ENCODE peak calls at places on chromosome 9, in eight cellular contexts. L is kidney epithelial cell, M is spleen, Y is keratinocyte, U is Caco-2, T is Peyer's patch, N is neuronal stem cell, W is HCT116. O is an unnamed sample. For H3K36me3, the result is how much of the 10 kb centered on the place peaks cover.

GRCh38 chr9:121156263-121156731 is 45.4 kb downstream of the RAB14 start:
- DNase-seq in L (peak), M (no peak), Y (peak), U (no peak), T (no peak), N (no peak), W (no peak), O (no peak)

GRCh38 chr9:113720495-113720894 is 155.6 kb upstream of the ZNF618 start:
- DNase-seq in L (no peak), M (no peak), Y (no peak), U (no peak), T (no peak), N (no peak), W (no peak), O (no peak)

GRCh38 chr9:113918697-113919390 is 42.7 kb downstream of the ZNF618 start:
- DNase-seq in L (no peak), M (no peak), Y (no peak), U (no peak), T (no peak), N (no peak), W (no peak), O (no peak)

GRCh38 chr9:33431420-33431819 is 16.0 kb downstream of the AQP3 start:
- DNase-seq in L (no peak), M (no peak), Y (no peak), U (no peak), T (no peak), N (no peak), W (no peak), O (no peak)

GRCh38 chr9:127311239-127311741 is 46.7 kb downstream of the GARNL3 start:
- DNase-seq in L (no peak), M (no peak), Y (no peak), U (no peak), T (no peak), N (peak), W (peak), O (peak)

GRCh38 chr9:92714787-92715487 is 45.0 kb upstream of the IPPK start:
- DNase-seq in L (no peak), M (no peak), Y (peak), U (no peak), T (no peak), N (no peak), W (no peak), O (peak)

GRCh38 chr9:25048098-25048497 is 502.4 kb upstream of the IZUMO3 start:
- DNase-seq in L (no peak), M (no peak), Y (no peak), U (no peak), T (no peak), N (no peak), W (no peak), O (no peak)

GRCh38 chr9:120730661-120731514 is 16.6 kb upstream of the MEGF9 start:
- DNase-seq in L (peak), M (no peak), Y (peak), U (peak), T (no peak), N (peak), W (no peak), O (peak)

GRCh38 chr9:112065781-112066606 is 109.1 kb downstream of the SUSD1 start:
- DNase-seq in L (peak), M (no peak), Y (peak), U (peak), T (peak), N (no peak), W (peak), O (peak)

GRCh38 chr9:126301985-126302603 is 24.5 kb upstream of the MVB12B start:
- DNase-seq in L (no peak), M (no peak), Y (no peak), U (peak), T (no peak), N (peak), W (peak), O (peak)

GRCh38 chr9:81737871-81738507 is 48.6 kb upstream of the TLE1 start:
- DNase-seq in L (peak), M (no peak), Y (peak), U (no peak), T (no peak), N (no peak), W (peak), O (no peak)

GRCh38 chr9:447230-448025 is 232.8 kb downstream of the DOCK8 start:
- DNase-seq in L (peak), M (no peak), Y (peak), U (peak), T (no peak), N (no peak), W (peak), O (no peak)

GRCh38 chr9:115877852-115878450 is 275.6 kb upstream of the PAPPA start:
- DNase-seq in L (no peak), M (no peak), Y (no peak), U (no peak), T (no peak), N (no peak), W (no peak), O (no peak)

GRCh38 chr9:116155700-116156045 is 2.1 kb downstream of the PAPPA start:
- DNase-seq in L (no peak), M (no peak), Y (no peak), U (no peak), T (no peak), N (no peak), W (no peak), O (peak)

GRCh38 chr9:134980516-134980915 is 62.8 kb upstream of the FCN1 start:
- DNase-seq in L (no peak), M (no peak), Y (no peak), U (peak), T (peak), N (no peak), W (no peak), O (no peak)

GRCh38 chr9:133160742-133161541 is 2.8 kb downstream of the GBGT1 start:
- DNase-seq in L (no peak), M (peak), Y (no peak), U (peak), T (peak), N (no peak), W (peak), O (peak)

GRCh38 chr9:113775714-113776113 is 100.4 kb upstream of the ZNF618 start:
- DNase-seq in L (no peak), M (no peak), Y (no peak), U (no peak), T (no peak), N (no peak), W (no peak), O (no peak)

GRCh38 chr9:19181002-19181401 is 49.5 kb upstream of the DENND4C start:
- DNase-seq in L (no peak), M (no peak), Y (no peak), U (no peak), T (no peak), N (no peak), W (no peak), O (no peak)

GRCh38 chr9:72383978-72384709 is 19.1 kb upstream of the ZFAND5 start:
- DNase-seq in L (peak), M (no peak), Y (no peak), U (no peak), T (no peak), N (no peak), W (no peak), O (no peak)

GRCh38 chr9:114375386-114375785 is 12.4 kb downstream of the AKNA start:
- DNase-seq in L (no peak), M (no peak), Y (no peak), U (no peak), T (no peak), N (no peak), W (no peak), O (no peak)

GRCh38 chr9:21030389-21031035 is 928 bp downstream of the HACD4 start:
- DNase-seq in L (peak), M (no peak), Y (no peak), U (no peak), T (no peak), N (no peak), W (no peak), O (peak)

GRCh38 chr9:3760031-3760430 is 234.2 kb upstream of the RFX3 start:
- DNase-seq in L (no peak), M (no peak), Y (no peak), U (no peak), T (no peak), N (peak), W (no peak), O (no peak)

GRCh38 chr9:13143281-13143680 is 136.2 kb downstream of the MPDZ start:
- DNase-seq in L (no peak), M (no peak), Y (no peak), U (no peak), T (no peak), N (peak), W (no peak), O (no peak)

GRCh38 chr9:79902937-79903600 is 331.3 kb downstream of the TLE4 start:
- DNase-seq in L (no peak), M (no peak), Y (no peak), U (no peak), T (no peak), N (no peak), W (no peak), O (no peak)

GRCh38 chr9:107586493-107586892 is 96.9 kb upstream of the KLF4 start:
- DNase-seq in L (no peak), M (no peak), Y (no peak), U (no peak), T (no peak), N (no peak), W (no peak), O (no peak)

GRCh38 chr9:20551835-20552234 is 70.5 kb downstream of the MLLT3 start:
- DNase-seq in L (peak), M (no peak), Y (no peak), U (peak), T (no peak), N (no peak), W (no peak), O (no peak)

GRCh38 chr9:15889555-15889954 is 336.7 kb downstream of the CCDC171 start:
- DNase-seq in L (no peak), M (no peak), Y (no peak), U (no peak), T (no peak), N (no peak), W (no peak), O (no peak)

GRCh38 chr9:95991326-95991725 is 115.8 kb downstream of the ERCC6L2 start:
- DNase-seq in L (no peak), M (no peak), Y (no peak), U (no peak), T (no peak), N (no peak), W (no peak), O (no peak)

GRCh38 chr9:126989847-126990821 is 75.6 kb downstream of the RALGPS1 start:
- DNase-seq in L (no peak), M (no peak), Y (no peak), U (no peak), T (peak), N (no peak), W (no peak), O (peak)

GRCh38 chr9:13915131-13915530 is 398.8 kb downstream of the NFIB start:
- DNase-seq in L (no peak), M (no peak), Y (no peak), U (no peak), T (no peak), N (no peak), W (no peak), O (no peak)

GRCh38 chr9:78115073-78115472 is 83.5 kb upstream of the GNAQ start:
- DNase-seq in L (no peak), M (no peak), Y (no peak), U (no peak), T (no peak), N (no peak), W (no peak), O (peak)

GRCh38 chr9:77726289-77726688 is 78.2 kb upstream of the GNA14 start:
- DNase-seq in L (no peak), M (no peak), Y (no peak), U (no peak), T (no peak), N (no peak), W (no peak), O (no peak)

GRCh38 chr9:122354536-122355199 is 16.2 kb upstream of the PTGS1 start:
- DNase-seq in L (no peak), M (peak), Y (no peak), U (no peak), T (peak), N (no peak), W (no peak), O (no peak)

GRCh38 chr9:36151306-36152210 is 15.0 kb downstream of the GLIPR2 start:
- DNase-seq in L (no peak), M (peak), Y (no peak), U (no peak), T (no peak), N (no peak), W (no peak), O (no peak)

GRCh38 chr9:36149197-36149596 is 12.7 kb downstream of the GLIPR2 start:
- DNase-seq in L (no peak), M (no peak), Y (no peak), U (no peak), T (no peak), N (no peak), W (no peak), O (peak)

GRCh38 chr9:36152741-36153438 is 16.3 kb upstream of the CCIN start:
- DNase-seq in L (no peak), M (peak), Y (no peak), U (no peak), T (no peak), N (no peak), W (no peak), O (peak)

GRCh38 chr9:36148652-36149051 is 12.1 kb downstream of the GLIPR2 start:
- DNase-seq in L (peak), M (peak), Y (no peak), U (no peak), T (peak), N (no peak), W (no peak), O (no peak)

GRCh38 chr9:36150529-36151305 is 14.2 kb downstream of the GLIPR2 start:
- DNase-seq in L (no peak), M (no peak), Y (no peak), U (no peak), T (no peak), N (no peak), W (no peak), O (no peak)
- H3K4me3 ChIP-seq in L (no peak), M (no peak), Y (no peak), U (no peak), T (no peak), N (no peak), W (no peak), O (no peak)

GRCh38 chr9:37574996-37575395 is 1.2 kb downstream of the FBXO10 start:
- DNase-seq in L (no peak), M (no peak), Y (no peak), U (no peak), T (no peak), N (no peak), W (no peak), O (no peak)
- H3K36me3 ChIP-seq in L (under half), M (under half), Y (under half), U (under half), T (under half), N (under half), W (under half), O (under half)

GRCh38 chr9:27154923-27155322 is 45.9 kb downstream of the TEK start:
- DNase-seq in L (peak), M (no peak), Y (peak), U (no peak), T (no peak), N (no peak), W (no peak), O (no peak)
- H3K4me3 ChIP-seq in L (no peak), M (no peak), Y (no peak), U (no peak), T (no peak), N (no peak), W (no peak), O (no peak)

DNA sequence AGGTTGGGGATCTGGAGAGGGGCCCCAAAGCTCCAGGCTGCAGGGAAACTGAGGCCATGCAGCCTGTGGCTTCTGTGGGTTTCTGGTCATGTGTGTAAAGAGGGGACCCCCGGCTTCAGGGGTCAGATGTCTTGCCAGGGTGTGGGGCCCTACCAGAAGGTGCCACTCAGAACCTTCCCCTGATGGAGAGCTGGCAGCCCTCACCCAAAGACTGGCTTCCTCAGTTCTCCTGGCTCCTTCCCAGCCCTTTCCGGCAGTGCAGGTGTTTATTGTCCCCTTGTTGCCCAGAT is 11.6 kb upstream of the LAMC3 start:
- DNase-seq in L (no peak), M (no peak), Y (no peak), U (no peak), T (no peak), N (no peak), W (no peak), O (no peak)
- H3K36me3 ChIP-seq in L (under half), M (under half), Y (under half), U (under half), T (under half), N (under half), W (under half), O (under half)

GRCh38 chr9:137256362-137256761 is 1.2 kb downstream of the NELFB start:
- DNase-seq in L (no peak), M (no peak), Y (no peak), U (no peak), T (no peak), N (no peak), W (no peak), O (no peak)
- H3K4me3 ChIP-seq in L (peak), M (no peak), Y (peak), U (peak), T (peak), N (peak), W (peak), O (peak)

GRCh38 chr9:36141288-36141687 is 4.8 kb downstream of the GLIPR2 start:
- DNase-seq in L (no peak), M (peak), Y (no peak), U (no peak), T (no peak), N (no peak), W (no peak), O (peak)

GRCh38 chr9:36144322-36145206 is 8.0 kb downstream of the GLIPR2 start:
- DNase-seq in L (no peak), M (peak), Y (no peak), U (no peak), T (peak), N (no peak), W (no peak), O (no peak)

GRCh38 chr9:36143242-36143641 is 6.7 kb downstream of the GLIPR2 start:
- DNase-seq in L (no peak), M (no peak), Y (no peak), U (no peak), T (no peak), N (no peak), W (no peak), O (no peak)

GRCh38 chr9:36141761-36142160 is 5.2 kb downstream of the GLIPR2 start:
- DNase-seq in L (no peak), M (peak), Y (no peak), U (no peak), T (no peak), N (no peak), W (no peak), O (no peak)

GRCh38 chr9:36142510-36143161 is 6.1 kb downstream of the GLIPR2 start:
- DNase-seq in L (no peak), M (peak), Y (no peak), U (no peak), T (no peak), N (no peak), W (no peak), O (no peak)
- H3K36me3 ChIP-seq in L (under half), M (under half), Y (under half), U (under half), T (under half), N (under half), W (under half), O (under half)

GRCh38 chr9:136714096-136714875 is 1.9 kb downstream of the DIPK1B start:
- DNase-seq in L (no peak), M (peak), Y (no peak), U (peak), T (no peak), N (no peak), W (no peak), O (no peak)

GRCh38 chr9:136712690-136713554 is 550 bp downstream of the DIPK1B start:
- DNase-seq in L (no peak), M (peak), Y (no peak), U (no peak), T (no peak), N (no peak), W (no peak), O (peak)

GRCh38 chr9:136713555-136713949 is 1.2 kb downstream of the DIPK1B start:
- DNase-seq in L (no peak), M (no peak), Y (no peak), U (no peak), T (no peak), N (no peak), W (no peak), O (no peak)

GRCh38 chr9:136710543-136710942 is 1.8 kb upstream of the DIPK1B start:
- DNase-seq in L (no peak), M (no peak), Y (no peak), U (no peak), T (no peak), N (no peak), W (no peak), O (no peak)

DNA sequence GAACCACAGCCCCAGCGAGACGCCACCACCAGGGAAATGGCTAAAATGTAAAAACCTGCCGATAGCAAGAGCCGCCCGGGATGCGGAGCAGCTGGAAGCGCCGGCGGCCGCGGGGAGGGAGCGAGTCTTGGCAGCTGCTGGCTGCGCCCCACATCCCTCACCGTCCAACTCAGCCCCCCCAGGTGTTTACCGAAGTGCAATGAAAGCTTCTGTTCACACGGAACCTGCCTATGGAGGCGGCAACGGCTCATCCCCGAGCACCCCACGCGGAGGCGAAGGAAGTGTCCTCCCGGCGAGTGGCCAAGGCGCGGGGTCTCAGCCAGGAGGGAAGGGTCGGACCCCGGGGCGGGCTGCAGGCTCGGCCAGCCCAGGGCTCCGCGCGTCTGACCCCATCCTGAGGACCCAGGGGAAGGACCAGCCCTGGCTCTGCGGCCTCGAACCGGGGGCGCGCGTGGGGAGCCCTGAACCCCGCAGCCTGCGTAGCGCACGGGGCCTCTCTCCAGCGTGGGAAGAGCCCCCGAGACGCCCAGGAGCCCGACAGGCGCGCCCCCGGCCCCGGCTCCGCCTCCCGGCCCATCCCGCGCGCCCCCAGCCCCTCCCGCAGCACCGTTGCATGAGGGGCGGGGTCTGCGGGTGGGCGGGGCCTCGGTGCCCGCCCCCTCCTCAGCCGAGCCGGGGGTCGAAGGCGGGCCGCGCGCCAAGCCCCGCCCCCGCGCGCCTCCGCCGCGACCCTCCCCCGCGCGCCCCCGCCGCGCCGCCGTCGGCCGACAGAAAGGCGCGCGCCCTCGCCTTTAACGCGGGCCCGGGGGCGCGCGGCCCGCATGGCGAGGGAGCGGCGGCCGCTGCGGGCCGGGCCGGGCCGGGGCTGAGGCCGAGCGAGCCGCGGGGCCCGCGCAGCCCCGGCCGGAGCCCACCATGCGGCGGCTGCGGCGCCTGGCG is at the start of gene DIPK1B:
- DNase-seq in L (no peak), M (peak), Y (no peak), U (peak), T (no peak), N (peak), W (no peak), O (peak)
- H3K4me3 ChIP-seq in L (peak), M (peak), Y (no peak), U (peak), T (peak), N (peak), W (peak), O (peak)

O was measured in H7.